ENCODE peak calls at places on chromosome 22, in eight cellular contexts. F, M, Z, Y, X, C, N and D are unnamed samples.

GRCh38 chr22:17753401-17753989 is 20.8 kb downstream of the BID start:
- DNase-seq in F (no peak), M (no peak), Z (no peak), Y (peak), X (no peak), C (no peak), N (no peak), D (no peak)

GRCh38 chr22:48371391-48371790 is 1456.3 kb downstream of the BRD1 start:
- DNase-seq in F (no peak), M (no peak), Z (no peak), Y (no peak), X (no peak), C (no peak), N (no peak), D (no peak)

GRCh38 chr22:22815397-22816170 is 72.0 kb upstream of the IGLL5 start:
- DNase-seq in F (no peak), M (no peak), Z (no peak), Y (no peak), X (peak), C (no peak), N (no peak), D (no peak)

GRCh38 chr22:41772198-41772597 is 28.3 kb upstream of the CCDC134 start:
- DNase-seq in F (no peak), M (no peak), Z (no peak), Y (no peak), X (no peak), C (no peak), N (no peak), D (no peak)

GRCh38 chr22:24289138-24289537 is 18.5 kb downstream of the SPECC1L start:
- DNase-seq in F (no peak), M (no peak), Z (no peak), Y (peak), X (no peak), C (no peak), N (peak), D (no peak)

GRCh38 chr22:34966980-34967379 is 99.0 kb upstream of the ISX start:
- DNase-seq in F (no peak), M (no peak), Z (no peak), Y (no peak), X (no peak), C (no peak), N (no peak), D (no peak)

GRCh38 chr22:17873116-17873515 is 98.8 kb upstream of the BID start:
- DNase-seq in F (peak), M (no peak), Z (no peak), Y (no peak), X (no peak), C (no peak), N (no peak), D (no peak)

GRCh38 chr22:22855617-22856308 is 31.9 kb upstream of the IGLL5 start:
- DNase-seq in F (no peak), M (no peak), Z (peak), Y (no peak), X (no peak), C (peak), N (peak), D (no peak)

GRCh38 chr22:18110194-18110943 is at the start of gene TUBA8:
- DNase-seq in F (peak), M (no peak), Z (no peak), Y (peak), X (no peak), C (peak), N (peak), D (peak)

GRCh38 chr22:17264321-17265052 is 45.3 kb upstream of the ADA2 start:
- DNase-seq in F (peak), M (no peak), Z (no peak), Y (no peak), X (no peak), C (no peak), N (peak), D (peak)

GRCh38 chr22:29245626-29246385 is 22.0 kb downstream of the RHBDD3 start:
- DNase-seq in F (peak), M (peak), Z (peak), Y (peak), X (peak), C (peak), N (peak), D (peak)

GRCh38 chr22:48173061-48173849 is 1410.8 kb downstream of the TBC1D22A start:
- DNase-seq in F (no peak), M (no peak), Z (no peak), Y (no peak), X (no peak), C (no peak), N (no peak), D (no peak)

GRCh38 chr22:25407859-25408229 is 156.6 kb upstream of the GRK3 start:
- DNase-seq in F (no peak), M (no peak), Z (no peak), Y (no peak), X (no peak), C (no peak), N (no peak), D (no peak)

GRCh38 chr22:20508815-20509271 is 1.4 kb downstream of the MED15 start:
- DNase-seq in F (no peak), M (no peak), Z (no peak), Y (no peak), X (no peak), C (no peak), N (no peak), D (no peak)

GRCh38 chr22:20514658-20515406 is 7.4 kb downstream of the MED15 start:
- DNase-seq in F (peak), M (no peak), Z (no peak), Y (peak), X (no peak), C (no peak), N (peak), D (no peak)

GRCh38 chr22:20509344-20510047 is 2.1 kb downstream of the MED15 start:
- DNase-seq in F (peak), M (peak), Z (peak), Y (peak), X (peak), C (peak), N (peak), D (no peak)

GRCh38 chr22:20510811-20511577 is 3.6 kb downstream of the MED15 start:
- DNase-seq in F (no peak), M (no peak), Z (no peak), Y (no peak), X (no peak), C (no peak), N (no peak), D (no peak)

GRCh38 chr22:20511578-20512259 is 4.3 kb downstream of the MED15 start:
- DNase-seq in F (no peak), M (no peak), Z (no peak), Y (no peak), X (no peak), C (no peak), N (no peak), D (no peak)
- H3K27ac ChIP-seq in F (peak), M (peak), Z (peak), Y (peak), X (no peak), C (peak), N (no peak), D (no peak)

DNA sequence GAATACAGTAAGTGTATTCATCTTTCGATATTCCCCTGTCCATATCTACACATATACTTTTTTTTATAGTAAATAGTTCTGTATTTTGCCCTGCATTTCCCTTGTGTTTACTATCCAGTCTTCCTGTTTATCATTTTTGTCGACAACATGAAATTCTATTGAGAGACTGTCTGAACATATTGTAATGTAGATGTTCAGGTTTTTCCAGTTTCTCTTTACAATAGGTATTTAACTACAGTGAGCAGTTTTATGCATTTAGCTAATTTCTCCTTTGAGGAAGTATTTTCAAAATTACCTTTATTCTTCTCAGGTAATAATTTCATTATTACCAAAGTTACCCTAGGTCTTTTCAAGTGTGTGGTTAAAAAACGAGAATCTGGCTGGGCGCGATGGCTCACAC is 16.7 kb downstream of the PIK3IP1 start:
- DNase-seq in F (no peak), M (no peak), Z (no peak), Y (no peak), X (no peak), C (no peak), N (no peak), D (no peak)
- H3K27ac ChIP-seq in F (no peak), M (no peak), Z (no peak), Y (no peak), X (peak), C (no peak), N (no peak), D (no peak)

DNA sequence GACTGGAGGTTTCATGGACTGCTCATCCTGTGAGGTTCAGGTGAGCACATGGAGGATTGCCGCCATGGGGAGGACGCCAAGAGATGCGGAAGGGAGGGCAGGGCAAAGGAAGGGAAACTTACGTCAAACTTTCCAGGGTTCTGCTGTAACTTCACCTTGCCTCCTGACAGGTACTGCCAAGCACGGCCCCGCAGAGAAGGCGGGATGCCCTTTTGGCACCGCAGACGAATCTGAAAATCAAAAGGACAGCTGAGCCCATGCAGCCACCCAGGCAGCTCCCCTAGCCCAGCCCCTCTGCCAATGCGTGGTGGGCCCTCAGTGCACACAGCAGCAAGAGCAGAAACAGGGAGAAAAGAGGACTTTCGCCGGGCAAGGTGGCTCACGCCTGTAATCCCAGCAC is 10.0 kb upstream of the CASTOR1 start:
- DNase-seq in F (no peak), M (no peak), Z (no peak), Y (no peak), X (no peak), C (no peak), N (no peak), D (no peak)
- H3K27ac ChIP-seq in F (no peak), M (peak), Z (no peak), Y (no peak), X (no peak), C (no peak), N (no peak), D (no peak)

DNA sequence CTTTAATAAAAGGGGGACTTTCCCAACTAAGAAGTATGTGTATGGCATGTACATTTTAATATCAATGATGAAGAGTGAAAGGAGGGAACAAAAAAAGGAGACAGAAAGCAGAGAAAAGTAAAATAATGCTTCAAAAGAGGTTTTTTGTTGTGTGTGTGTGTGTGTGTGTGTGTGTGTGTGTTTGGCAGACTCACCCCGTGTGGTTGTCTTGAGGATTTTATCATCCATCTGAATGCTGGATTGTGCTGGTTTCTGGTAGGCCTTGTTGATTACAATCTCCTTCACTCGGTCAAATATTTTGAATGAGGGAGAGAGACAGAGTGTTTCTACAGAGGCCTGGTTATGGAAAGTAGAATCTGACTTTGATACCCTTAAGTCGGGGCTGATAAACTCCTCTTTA is 128.5 kb downstream of the ENTHD1 start:
- DNase-seq in F (no peak), M (no peak), Z (no peak), Y (no peak), X (no peak), C (no peak), N (no peak), D (no peak)
- H3K27ac ChIP-seq in F (no peak), M (no peak), Z (no peak), Y (no peak), X (no peak), C (no peak), N (no peak), D (no peak)

GRCh38 chr22:40325315-40325714 is 21.0 kb upstream of the ADSL start:
- DNase-seq in F (no peak), M (no peak), Z (no peak), Y (no peak), X (no peak), C (no peak), N (no peak), D (no peak)
- H3K27ac ChIP-seq in F (no peak), M (peak), Z (no peak), Y (no peak), X (peak), C (peak), N (no peak), D (no peak)

GRCh38 chr22:49936973-49937757 is 18.7 kb downstream of the CRELD2 start:
- DNase-seq in F (peak), M (no peak), Z (no peak), Y (no peak), X (no peak), C (no peak), N (no peak), D (peak)

GRCh38 chr22:49941507-49942316 is 18.9 kb upstream of the PIM3 start:
- DNase-seq in F (no peak), M (no peak), Z (no peak), Y (no peak), X (no peak), C (no peak), N (no peak), D (no peak)

GRCh38 chr22:49936018-49936972 is 17.9 kb downstream of the CRELD2 start:
- DNase-seq in F (peak), M (peak), Z (peak), Y (peak), X (peak), C (peak), N (peak), D (peak)

GRCh38 chr22:49937758-49938564 is 19.5 kb downstream of the CRELD2 start:
- DNase-seq in F (no peak), M (no peak), Z (no peak), Y (no peak), X (no peak), C (no peak), N (peak), D (peak)

DNA sequence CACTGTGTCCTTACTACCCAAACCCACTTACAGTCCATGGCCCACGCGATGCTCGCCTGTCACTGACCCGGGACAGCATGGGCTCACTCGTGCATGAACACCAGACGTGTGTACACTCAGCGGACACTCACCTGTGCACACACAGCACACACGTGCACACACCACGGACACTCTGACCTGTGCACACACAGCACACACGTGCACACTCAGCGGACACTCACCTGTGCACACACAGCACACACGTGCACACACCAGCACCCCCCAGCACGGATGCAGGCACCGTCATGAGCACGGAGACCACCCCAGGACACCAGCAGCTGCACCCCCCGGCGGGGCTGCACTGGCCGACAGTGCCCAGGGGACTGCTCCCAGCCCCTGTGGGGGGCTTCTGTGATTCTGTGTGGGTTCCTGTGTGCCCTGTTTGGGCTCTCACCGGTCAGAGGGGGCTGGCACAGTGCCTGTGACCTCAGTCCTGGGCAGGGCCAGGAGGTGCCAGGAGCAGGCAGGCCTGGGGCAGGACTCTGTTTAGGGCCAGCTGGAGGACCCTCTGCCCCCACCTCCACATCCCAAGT is 20.2 kb downstream of the CRELD2 start:
- DNase-seq in F (no peak), M (no peak), Z (no peak), Y (no peak), X (no peak), C (no peak), N (no peak), D (no peak)
- H3K27ac ChIP-seq in F (peak), M (peak), Z (no peak), Y (no peak), X (no peak), C (no peak), N (peak), D (peak)

GRCh38 chr22:30408388-30409101 is 11.7 kb downstream of the SEC14L2 start:
- DNase-seq in F (no peak), M (no peak), Z (no peak), Y (peak), X (no peak), C (no peak), N (no peak), D (no peak)
- H3K27ac ChIP-seq in F (no peak), M (no peak), Z (no peak), Y (peak), X (no peak), C (no peak), N (no peak), D (no peak)

DNA sequence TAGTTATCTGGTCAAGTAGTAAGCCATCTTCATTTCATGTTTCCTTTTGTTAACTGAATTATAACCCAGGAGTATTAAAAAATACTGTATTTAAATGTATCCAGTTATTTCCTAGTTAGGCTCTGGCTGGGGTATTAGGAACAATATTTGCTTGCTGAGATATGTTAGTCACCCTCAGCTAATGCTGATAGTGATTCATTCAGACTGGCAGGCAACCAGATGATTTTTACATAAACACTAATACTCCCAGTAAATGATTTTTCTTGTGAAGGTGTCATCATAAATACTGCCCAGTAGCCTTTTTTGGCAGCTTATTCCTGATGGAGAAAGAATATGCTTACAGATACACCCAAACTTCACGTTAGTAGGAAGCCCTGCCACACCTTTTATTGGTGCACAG is 8.1 kb downstream of the YWHAH start:
- DNase-seq in F (no peak), M (no peak), Z (no peak), Y (peak), X (no peak), C (no peak), N (peak), D (no peak)
- H3K27ac ChIP-seq in F (peak), M (peak), Z (no peak), Y (peak), X (no peak), C (peak), N (no peak), D (no peak)

DNA sequence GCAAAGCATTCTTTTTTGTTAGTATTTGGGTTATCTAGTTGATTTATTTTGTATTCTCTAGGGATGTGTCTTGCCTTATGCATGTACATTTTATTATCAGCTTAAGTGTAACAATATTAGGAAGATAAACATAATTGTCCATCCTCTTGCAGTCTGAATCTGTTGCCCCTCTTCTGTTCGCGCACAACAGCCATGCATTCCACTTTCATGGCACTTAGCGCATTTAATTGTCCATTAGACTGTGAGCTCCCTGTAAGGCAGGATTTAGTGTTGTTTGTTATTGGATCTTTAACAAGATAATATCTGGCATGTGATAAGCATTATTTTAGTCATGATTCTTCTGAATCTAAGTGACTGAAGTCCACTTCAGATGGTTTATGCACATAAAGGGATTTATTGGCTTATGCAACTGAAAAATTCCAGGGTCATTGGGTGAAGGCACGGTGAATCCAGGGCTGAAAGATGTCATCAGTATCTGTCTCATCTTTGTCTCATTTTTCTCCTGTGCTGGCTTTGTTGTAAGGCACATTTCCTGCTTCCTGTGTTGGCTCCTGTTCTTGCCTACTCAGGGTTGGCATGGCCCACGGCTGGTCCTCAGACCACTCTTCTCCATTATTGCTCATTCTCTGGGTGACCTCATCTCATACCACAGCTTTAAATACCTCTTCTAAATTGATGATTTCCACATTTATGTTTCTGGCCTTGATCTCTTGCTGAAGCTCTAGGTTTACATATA is 37.5 kb downstream of the ATXN10 start:
- DNase-seq in F (no peak), M (no peak), Z (no peak), Y (no peak), X (no peak), C (no peak), N (peak), D (no peak)
- H3K27ac ChIP-seq in F (peak), M (no peak), Z (no peak), Y (peak), X (no peak), C (no peak), N (no peak), D (no peak)

DNA sequence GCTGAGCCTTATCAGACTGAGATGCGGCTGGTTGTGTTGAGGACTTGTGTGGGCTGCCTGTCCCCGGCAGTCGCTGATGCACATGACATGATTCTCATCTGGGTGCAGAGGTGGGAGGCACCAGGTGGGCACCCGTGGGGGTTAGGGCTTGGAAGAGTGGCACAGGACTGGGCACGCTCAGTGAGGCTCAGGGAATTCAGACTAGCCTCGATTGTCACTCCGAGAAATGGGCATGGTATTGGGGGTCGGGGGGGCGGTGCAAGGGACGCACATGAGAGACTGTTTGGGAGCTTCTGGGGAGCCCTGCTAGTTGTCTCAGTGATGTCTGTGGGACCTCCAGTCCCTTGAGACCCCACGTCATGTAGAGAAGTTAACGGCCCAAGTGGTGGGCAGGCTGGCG is 25.5 kb downstream of the CSF2RB start:
- DNase-seq in F (no peak), M (no peak), Z (no peak), Y (no peak), X (no peak), C (no peak), N (no peak), D (no peak)
- H3K27ac ChIP-seq in F (no peak), M (no peak), Z (no peak), Y (no peak), X (no peak), C (no peak), N (no peak), D (no peak)